ENCODE peak calls at places on chromosomes 5 and 9, in five cellular contexts. S is tibial artery, Z is sigmoid colon, L is prostate gland, G is heart right ventricle. E is an unnamed sample. For H3K9me3, the result is how much of the 10 kb centered on the place peaks cover.

GRCh38 chr9:124834586-124834985 is 18.7 kb upstream of the WDR38 start:
- DNase-seq in S (no peak), Z (no peak), L (no peak), G (no peak), E (no peak)

GRCh38 chr5:143302344-143302743 is 101.1 kb downstream of the NR3C1 start:
- DNase-seq in S (no peak), Z (no peak), L (no peak), G (no peak), E (no peak)

GRCh38 chr9:131803758-131804411 is 64.0 kb upstream of the RAPGEF1 start:
- DNase-seq in S (no peak), Z (no peak), L (no peak), G (no peak), E (no peak)

GRCh38 chr9:135580664-135581380 is 19.3 kb downstream of the PAEP start:
- DNase-seq in S (no peak), Z (no peak), L (no peak), G (no peak), E (no peak)

GRCh38 chr5:86461169-86461956 is 156.4 kb upstream of the COX7C start:
- DNase-seq in S (no peak), Z (no peak), L (no peak), G (no peak), E (no peak)

GRCh38 chr5:137666901-137667300 is 69.0 kb downstream of the KLHL3 start:
- DNase-seq in S (no peak), Z (no peak), L (no peak), G (no peak), E (no peak)

GRCh38 chr9:89311346-89312153 is 555 bp downstream of the CKS2 start:
- DNase-seq in S (no peak), Z (peak), L (no peak), G (peak), E (peak)

GRCh38 chr5:147782053-147783028 is at the start of gene JAKMIP2:
- DNase-seq in S (peak), Z (peak), L (peak), G (peak), E (peak)

GRCh38 chr5:112794410-112794809 is 56.7 kb downstream of the APC start:
- DNase-seq in S (no peak), Z (no peak), L (no peak), G (peak), E (no peak)

GRCh38 chr5:169670769-169671525 is 33.9 kb downstream of the DOCK2 start:
- DNase-seq in S (no peak), Z (no peak), L (no peak), G (no peak), E (no peak)

GRCh38 chr9:19232830-19233194 is 2.3 kb downstream of the DENND4C start:
- DNase-seq in S (no peak), Z (no peak), L (no peak), G (no peak), E (no peak)

GRCh38 chr5:1112596-1113331 is 901 bp upstream of the SLC12A7 start:
- DNase-seq in S (no peak), Z (no peak), L (no peak), G (no peak), E (no peak)

GRCh38 chr5:172901788-172902496 is 57.3 kb upstream of the RPL26L1 start:
- DNase-seq in S (no peak), Z (peak), L (no peak), G (no peak), E (no peak)

GRCh38 chr9:81789751-81790150 is 100.4 kb upstream of the TLE1 start:
- DNase-seq in S (no peak), Z (no peak), L (no peak), G (no peak), E (no peak)

GRCh38 chr5:145495171-145495570 is 340.0 kb downstream of the PRELID2 start:
- DNase-seq in S (no peak), Z (no peak), L (no peak), G (no peak), E (no peak)

GRCh38 chr9:138099803-138100598 is 222.4 kb downstream of the CACNA1B start:
- DNase-seq in S (no peak), Z (no peak), L (no peak), G (no peak), E (peak)

DNA sequence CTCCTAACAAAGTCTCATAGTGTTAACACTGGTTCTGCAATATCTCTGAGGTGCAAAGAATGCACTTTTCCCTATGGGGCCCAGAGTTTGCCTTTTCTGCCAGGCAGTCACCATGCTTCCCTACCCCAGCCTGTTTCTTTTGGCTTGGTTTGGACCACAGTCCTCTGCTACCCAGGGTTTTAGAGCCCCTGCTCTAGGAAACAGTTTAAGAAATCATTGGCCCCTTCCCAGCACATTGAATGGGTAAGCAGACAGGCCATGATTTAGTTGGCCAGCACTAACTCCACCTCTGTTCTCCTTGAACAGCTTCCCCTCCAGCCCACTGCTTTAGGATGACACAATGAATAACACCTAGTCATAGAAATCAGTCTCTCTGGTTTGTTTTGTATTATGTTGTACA is 73.2 kb downstream of the UBAP1 start:
- DNase-seq in S (no peak), Z (no peak), L (no peak), G (no peak), E (no peak)
- H3K27ac ChIP-seq in S (peak), Z (no peak), L (no peak), G (peak), E (no peak)

DNA sequence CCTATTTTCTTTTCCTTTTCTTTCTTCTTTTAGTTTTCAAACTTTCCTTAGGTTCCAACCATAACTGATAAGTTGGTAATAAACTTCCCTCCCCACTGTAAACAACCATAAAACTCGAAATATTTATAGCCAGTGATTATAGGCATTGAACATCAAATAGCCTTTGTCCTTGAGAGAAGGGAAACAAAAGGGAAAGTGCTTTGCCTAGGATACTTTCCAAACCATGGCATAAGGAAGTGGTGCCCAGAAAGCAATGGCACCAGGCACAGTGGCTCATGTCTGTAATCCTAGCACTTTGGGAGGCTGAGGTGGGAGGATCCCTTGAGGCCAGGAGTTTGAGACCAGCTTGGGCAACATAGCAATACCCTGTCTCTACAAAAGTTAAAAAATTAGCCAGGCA is 11.9 kb upstream of the PDLIM4 start:
- DNase-seq in S (no peak), Z (no peak), L (no peak), G (no peak), E (no peak)
- H3K9me3 ChIP-seq in S (under half), Z (under half), L (under half), G (under half), E (under half)

GRCh38 chr5:14577079-14577725 is 4.4 kb upstream of the OTULINL start:
- DNase-seq in S (no peak), Z (no peak), L (no peak), G (no peak), E (no peak)
- TF ChIP-seq CTCF in S (no peak), Z (no peak), L (no peak), G (no peak), E (no peak)

GRCh38 chr9:137073992-137074399 is 3.3 kb upstream of the UAP1L1 start:
- DNase-seq in S (no peak), Z (no peak), L (no peak), G (no peak), E (no peak)
- H3K27ac ChIP-seq in S (no peak), Z (no peak), L (no peak), G (no peak), E (no peak)

GRCh38 chr9:129074106-129074505 is 6.8 kb upstream of the DOLPP1 start:
- DNase-seq in S (no peak), Z (no peak), L (no peak), G (no peak), E (no peak)

GRCh38 chr9:129075996-129076639 is 4.8 kb upstream of the DOLPP1 start:
- DNase-seq in S (no peak), Z (no peak), L (no peak), G (no peak), E (no peak)

GRCh38 chr9:129078691-129079503 is 2.0 kb upstream of the DOLPP1 start:
- DNase-seq in S (peak), Z (no peak), L (no peak), G (no peak), E (no peak)

GRCh38 chr9:129077236-129077635 is 3.7 kb upstream of the DOLPP1 start:
- DNase-seq in S (no peak), Z (no peak), L (no peak), G (no peak), E (no peak)

GRCh38 chr9:129076640-129077037 is 4.3 kb upstream of the DOLPP1 start:
- DNase-seq in S (no peak), Z (no peak), L (no peak), G (no peak), E (no peak)
- H3K9me3 ChIP-seq in S (under half), Z (under half), L (under half), G (under half), E (under half)